ENCODE peak calls at places on chromosomes 3 and 15, in four cellular contexts. One of them, this sample, is unnamed.
A peak's percentile ranks its signal among the peaks of the same experiment; 100 is the strongest.

GRCh38 chr3:159637895-159638542 is 350.6 kb upstream of the IL12A start:
- DNase-seq in spleen: no peak
- DNase-seq in GM06990: no peak
- DNase-seq in IMR-90: peak; percentile 79
- DNase-seq in this sample: peak; percentile 58

GRCh38 chr3:113231827-113232253 is 20.5 kb downstream of the BOC start:
- DNase-seq in spleen: no peak
- DNase-seq in GM06990: no peak
- DNase-seq in IMR-90: peak; percentile 89
- DNase-seq in this sample: peak; percentile 71

GRCh38 chr15:71103102-71103676 is 12.1 kb upstream of the THSD4 start:
- DNase-seq in GM06990: peak; percentile 29
- DNase-seq in IMR-90: peak; percentile 68
- DNase-seq in spleen: no peak
- DNase-seq in this sample: peak; percentile 47

GRCh38 chr3:445960-446359 is 249.4 kb downstream of the CHL1 start:
- DNase-seq in GM06990: no peak
- DNase-seq in spleen: no peak
- DNase-seq in IMR-90: no peak
- DNase-seq in this sample: no peak

GRCh38 chr15:50355980-50356379 is 982 bp upstream of the GABPB1 start:
- DNase-seq in IMR-90: no peak
- DNase-seq in spleen: no peak
- DNase-seq in GM06990: no peak
- DNase-seq in this sample: peak; percentile 40

GRCh38 chr15:23578521-23579150 is 13.2 kb downstream of the MKRN3 start:
- DNase-seq in IMR-90: no peak
- DNase-seq in GM06990: no peak
- DNase-seq in spleen: no peak
- DNase-seq in this sample: no peak

GRCh38 chr3:41900265-41900664 is 61.6 kb downstream of the ULK4 start:
- DNase-seq in spleen: no peak
- DNase-seq in GM06990: no peak
- DNase-seq in IMR-90: peak; percentile 44
- DNase-seq in this sample: peak; percentile 25

GRCh38 chr3:161413127-161413854 is 42.0 kb upstream of the SPTSSB start:
- DNase-seq in IMR-90: peak; percentile 34
- DNase-seq in spleen: no peak
- DNase-seq in GM06990: no peak
- DNase-seq in this sample: peak; percentile 15

GRCh38 chr15:65365229-65365628 is 12.6 kb downstream of the IGDCC3 start:
- DNase-seq in GM06990: no peak
- DNase-seq in spleen: peak; percentile 20
- DNase-seq in IMR-90: no peak
- DNase-seq in this sample: no peak

GRCh38 chr3:194512895-194513601 is 26.2 kb upstream of the ATP13A3 start:
- DNase-seq in GM06990: no peak
- DNase-seq in IMR-90: no peak
- DNase-seq in spleen: no peak
- DNase-seq in this sample: no peak

GRCh38 chr3:39185326-39185958 is 7.0 kb downstream of the XIRP1 start:
- DNase-seq in GM06990: no peak
- DNase-seq in spleen: no peak
- DNase-seq in IMR-90: no peak
- DNase-seq in this sample: no peak

GRCh38 chr3:126497936-126498335 is 19.6 kb downstream of the UROC1 start:
- DNase-seq in spleen: no peak
- DNase-seq in IMR-90: no peak
- DNase-seq in GM06990: no peak
- DNase-seq in this sample: no peak

GRCh38 chr3:126499401-126499800 is 18.2 kb downstream of the UROC1 start:
- DNase-seq in IMR-90: no peak
- DNase-seq in spleen: no peak
- DNase-seq in GM06990: no peak
- DNase-seq in this sample: no peak

GRCh38 chr3:126500016-126500415 is 17.6 kb downstream of the UROC1 start:
- DNase-seq in GM06990: no peak
- DNase-seq in spleen: no peak
- DNase-seq in IMR-90: no peak
- DNase-seq in this sample: no peak

GRCh38 chr3:126496894-126497850 is 20.4 kb downstream of the UROC1 start:
- DNase-seq in IMR-90: no peak
- DNase-seq in GM06990: no peak
- DNase-seq in spleen: peak; percentile 66
- DNase-seq in this sample: no peak

DNA sequence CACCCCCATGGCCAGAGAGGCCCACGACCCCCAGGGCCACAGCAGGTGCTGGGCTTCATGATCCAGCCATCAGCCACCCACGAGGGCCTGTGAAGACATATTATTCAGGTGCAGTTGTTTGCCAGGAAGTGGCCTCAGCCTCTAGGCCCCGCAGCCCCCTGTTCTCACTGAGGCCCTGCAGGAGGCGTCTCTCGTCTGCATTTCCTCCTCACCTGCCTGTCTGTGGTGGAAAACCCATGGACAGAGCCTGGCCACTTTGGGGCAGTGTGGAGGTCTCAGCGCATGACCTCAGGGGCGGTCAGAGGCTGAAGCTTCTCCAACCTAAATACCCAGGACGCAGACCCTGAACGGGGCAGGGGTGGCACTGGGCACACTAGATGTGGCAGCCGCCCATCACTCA is 18.6 kb downstream of the UROC1 start:
- DNase-seq in IMR-90: no peak
- DNase-seq in GM06990: no peak
- DNase-seq in spleen: peak; percentile 66
- DNase-seq in this sample: no peak
- TF ChIP-seq CTCF in IMR-90: no peak
- TF ChIP-seq CTCF in GM06990: no peak
- TF ChIP-seq CTCF in spleen: no peak
- TF ChIP-seq CTCF in this sample: no peak

GRCh38 chr3:57165637-57166036 is 484 bp upstream of the IL17RD start:
- DNase-seq in GM06990: no peak
- DNase-seq in spleen: no peak
- DNase-seq in IMR-90: no peak
- DNase-seq in this sample: no peak
- H3K4me3 ChIP-seq in GM06990: no peak overlapping the region
- H3K4me3 ChIP-seq in spleen: no peak overlapping the region
- H3K4me3 ChIP-seq in IMR-90: no peak overlapping the region
- H3K4me3 ChIP-seq in this sample: peak overlapping the region; percentile 29

DNA sequence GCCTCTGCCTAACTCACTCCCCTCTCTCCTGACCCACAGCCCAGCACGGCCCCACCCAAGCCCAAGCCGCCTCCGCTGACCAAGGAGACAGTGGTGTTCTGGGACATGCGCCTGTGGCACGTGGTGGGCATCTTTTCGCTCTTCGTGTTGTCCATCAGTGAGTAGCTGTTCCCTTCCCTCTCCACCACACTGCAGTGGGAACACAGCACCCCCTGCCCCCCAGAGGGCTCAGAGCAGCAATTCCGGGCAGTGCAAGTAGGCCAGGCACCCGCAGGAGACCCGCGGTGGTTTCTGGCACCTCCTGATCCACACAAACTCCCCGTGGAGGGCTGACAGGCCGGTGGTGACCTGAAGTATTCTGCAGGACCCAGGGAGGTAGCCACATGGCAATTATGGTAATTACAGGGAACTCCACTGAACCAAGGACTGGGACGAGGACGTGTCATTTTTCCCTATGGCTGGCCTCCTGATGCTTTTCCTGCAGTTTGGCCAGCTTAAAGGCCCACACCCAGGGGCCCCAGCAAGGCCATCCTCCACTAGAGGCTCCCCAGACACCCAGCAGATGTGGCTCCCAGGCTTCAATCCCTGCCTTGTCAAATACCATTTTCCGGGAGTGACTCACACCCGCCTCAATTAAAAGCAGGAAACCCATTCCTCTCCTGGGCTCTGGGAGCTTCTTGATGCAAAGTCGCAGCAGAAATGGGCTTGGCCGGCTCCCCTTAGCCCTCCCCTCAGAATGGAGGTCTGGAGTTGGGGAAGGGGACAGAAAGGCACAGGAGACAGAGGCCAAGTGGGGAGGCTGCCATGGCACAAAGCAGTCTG is 4.8 kb downstream of the TMIE start:
- DNase-seq in spleen: peak; percentile 59
- DNase-seq in IMR-90: peak; percentile 59
- DNase-seq in GM06990: no peak
- DNase-seq in this sample: peak; percentile 83
- TF ChIP-seq CTCF in spleen: no peak
- TF ChIP-seq CTCF in IMR-90: peak; percentile 17
- TF ChIP-seq CTCF in GM06990: no peak
- TF ChIP-seq CTCF in this sample: peak; percentile 44

DNA sequence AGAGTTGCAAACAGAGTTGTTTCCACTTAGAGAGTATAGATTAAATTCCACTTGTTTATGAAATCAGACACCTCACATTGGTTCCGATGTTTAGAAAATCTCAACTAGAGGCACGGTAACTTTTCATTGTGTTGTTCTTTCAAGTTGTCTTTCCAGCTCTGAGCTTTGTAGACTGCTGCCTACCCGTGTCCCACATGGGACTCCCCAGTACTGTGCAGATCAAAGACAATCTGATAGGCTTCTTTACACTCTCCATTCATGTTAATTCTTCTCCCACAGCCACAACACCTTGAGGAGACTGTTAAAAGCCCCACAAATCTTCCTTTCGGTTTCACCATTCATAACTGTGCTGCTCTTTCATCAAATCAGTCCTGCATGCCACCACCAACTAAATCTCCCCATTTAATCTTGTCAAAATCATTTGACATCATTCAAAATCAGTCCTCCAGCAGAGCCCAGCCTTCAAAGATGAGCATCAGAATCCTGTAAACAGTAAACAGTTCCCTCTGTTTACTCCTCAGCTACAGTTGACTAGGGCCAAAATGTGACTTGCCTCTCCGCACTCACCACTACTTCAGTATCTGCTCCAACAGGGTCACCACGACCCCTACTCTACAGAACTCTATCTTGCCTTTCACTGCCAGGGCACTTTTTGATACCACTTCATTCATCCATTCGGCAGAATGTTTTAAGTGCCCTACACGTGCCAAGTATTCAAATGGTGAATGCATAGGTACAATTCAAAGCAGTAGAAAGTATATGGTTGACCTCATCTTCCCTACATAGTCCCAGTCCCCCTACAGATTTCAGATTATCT is 8.3 kb downstream of the ANXA2 start:
- DNase-seq in IMR-90: no peak
- DNase-seq in GM06990: peak; percentile 27
- DNase-seq in spleen: no peak
- DNase-seq in this sample: peak; percentile 31
- H3K4me3 ChIP-seq in IMR-90: no peak overlapping the region
- H3K4me3 ChIP-seq in GM06990: no peak overlapping the region
- H3K4me3 ChIP-seq in spleen: no peak overlapping the region
- H3K4me3 ChIP-seq in this sample: peak overlapping the region; percentile 53

DNA sequence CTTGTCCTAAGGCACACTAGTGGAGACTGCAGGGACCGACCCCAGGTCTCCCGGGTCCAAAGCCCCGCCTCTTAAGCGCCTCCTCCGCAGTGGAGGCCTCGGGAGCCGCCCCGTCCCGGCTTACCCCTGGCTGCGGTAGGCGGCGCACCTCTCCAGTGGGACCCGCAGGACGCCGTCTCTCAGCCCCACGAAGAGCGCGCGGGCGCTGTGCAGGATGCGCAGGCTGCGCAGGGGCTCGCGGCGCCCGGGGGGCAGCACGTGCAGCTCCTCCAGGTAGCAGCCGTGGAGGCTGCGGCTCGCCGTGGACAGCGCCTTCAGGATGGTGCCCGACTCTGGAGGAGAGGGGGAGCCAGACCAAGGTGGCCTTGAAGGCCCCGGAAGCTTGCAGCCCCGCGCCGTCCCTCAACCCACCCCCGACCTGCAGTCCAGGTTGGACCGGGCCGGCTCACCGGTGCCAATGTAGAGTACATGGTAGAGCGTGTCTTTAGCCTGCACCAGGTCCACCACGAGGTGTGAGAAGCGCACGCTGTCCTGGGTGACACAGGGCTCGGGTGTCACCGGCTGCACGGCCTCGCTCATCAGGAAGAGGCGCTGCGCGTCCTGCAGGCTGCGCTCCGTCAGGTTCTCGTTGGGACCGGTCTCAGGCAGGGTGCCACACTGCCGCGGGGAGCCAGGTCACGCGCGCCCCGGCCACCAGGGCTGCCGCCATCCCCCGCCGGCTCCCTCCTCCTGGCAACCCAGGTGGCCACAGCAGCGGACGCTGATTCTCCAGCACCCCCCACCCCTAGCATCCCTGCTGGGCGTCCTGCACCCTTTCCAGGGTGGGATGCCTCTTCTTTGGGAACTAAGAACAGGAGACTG is 105.5 kb downstream of the SEMA5B start:
- DNase-seq in IMR-90: no peak
- DNase-seq in spleen: peak; percentile 79
- DNase-seq in GM06990: peak; percentile 56
- DNase-seq in this sample: no peak
- TF ChIP-seq CTCF in IMR-90: no peak
- TF ChIP-seq CTCF in spleen: no peak
- TF ChIP-seq CTCF in GM06990: peak; percentile 56
- TF ChIP-seq CTCF in this sample: no peak

GRCh38 chr15:73681073-73681472 is 3.1 kb upstream of the CD276 start:
- DNase-seq in IMR-90: no peak
- DNase-seq in GM06990: no peak
- DNase-seq in spleen: no peak
- DNase-seq in this sample: no peak

GRCh38 chr15:73683624-73684536 is at the start of gene CD276:
- DNase-seq in IMR-90: peak; percentile 64
- DNase-seq in GM06990: no peak
- DNase-seq in spleen: peak; percentile 82
- DNase-seq in this sample: peak; percentile 68

GRCh38 chr15:73681856-73682596 is 2.2 kb upstream of the CD276 start:
- DNase-seq in IMR-90: no peak
- DNase-seq in GM06990: no peak
- DNase-seq in spleen: no peak
- DNase-seq in this sample: no peak

GRCh38 chr15:73682597-73683090 is 1.5 kb upstream of the CD276 start:
- DNase-seq in IMR-90: no peak
- DNase-seq in GM06990: no peak
- DNase-seq in spleen: no peak
- DNase-seq in this sample: no peak

DNA sequence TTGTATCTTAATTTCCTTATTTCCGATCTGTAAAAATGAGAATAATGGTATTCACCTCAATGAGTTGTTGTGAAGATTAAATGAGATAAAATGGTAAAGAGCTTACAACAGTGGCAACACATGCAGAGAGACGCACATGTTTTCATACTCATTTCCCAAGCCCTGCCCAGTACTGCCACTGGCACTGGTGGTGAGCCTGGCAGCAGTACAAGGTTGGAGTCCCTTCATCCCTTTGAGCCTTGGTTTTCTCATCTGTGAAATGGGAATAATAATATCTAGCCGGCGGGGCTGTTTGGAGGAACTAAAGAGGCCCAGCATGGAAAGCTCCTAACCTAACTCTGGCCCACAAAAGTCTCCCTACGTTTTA is 943 bp upstream of the CD276 start:
- DNase-seq in spleen: no peak
- DNase-seq in IMR-90: no peak
- DNase-seq in GM06990: no peak
- DNase-seq in this sample: no peak
- H3K4me3 ChIP-seq in spleen: no peak overlapping the region
- H3K4me3 ChIP-seq in IMR-90: no peak overlapping the region
- H3K4me3 ChIP-seq in GM06990: no peak overlapping the region
- H3K4me3 ChIP-seq in this sample: no peak overlapping the region

GRCh38 chr3:53675022-53675697 is 171.1 kb downstream of the CHDH start:
- DNase-seq in IMR-90: no peak
- DNase-seq in spleen: no peak
- DNase-seq in GM06990: no peak
- DNase-seq in this sample: no peak
- TF ChIP-seq CTCF in IMR-90: no peak
- TF ChIP-seq CTCF in spleen: no peak
- TF ChIP-seq CTCF in GM06990: no peak
- TF ChIP-seq CTCF in this sample: no peak

This sample was measured in AG10803.